ENCODE peak calls at places on chromosomes 5 and 9, in ten cellular contexts. S is HCT116, M is transverse colon, U is stomach, W is breast epithelium, J is spleen, V is HepG2, X is suprapubic skin, E is upper lobe of left lung, H is endothelial cell of umbilical vein. T is an unnamed sample.
A peak's percentile ranks its signal among the peaks of the same experiment; 100 is the strongest.

GRCh38 chr5:2203774-2204173 is 321.0 kb upstream of the IRX4 start:
- DNase-seq in W (no peak), H (no peak), U (no peak), V (no peak), X (no peak), M (no peak), E (no peak), J (no peak), S (no peak), T (no peak)

GRCh38 chr5:176356179-176356566 is 5.4 kb downstream of the KIAA1191 start:
- DNase-seq in V (no peak), H (no peak), W (no peak), J (no peak), X (no peak), U (no peak), S (no peak), M (no peak), E (no peak), T (no peak)

GRCh38 chr9:8552732-8553131 is 753.2 kb upstream of the DMAC1 start:
- DNase-seq in E (no peak), S (no peak), X (no peak), J (no peak), M (no peak), U (no peak), W (no peak), H (no peak), V (no peak), T (no peak)

GRCh38 chr5:10538789-10539684 is 24.8 kb upstream of the ANKRD33B start:
- DNase-seq in E (no peak), S (no peak), U (no peak), V (no peak), J (no peak), M (no peak), W (no peak), X (no peak), H (peak; percentile 39), T (no peak)

GRCh38 chr9:32581512-32582143 is 8.7 kb upstream of the NDUFB6 start:
- DNase-seq in H (peak; percentile 73), S (peak; percentile 71), U (no peak), X (no peak), M (no peak), J (no peak), W (no peak), V (peak; percentile 61), E (no peak), T (no peak)

GRCh38 chr5:160448886-160449285 is 27.2 kb downstream of the PTTG1 start:
- DNase-seq in W (no peak), H (no peak), M (no peak), S (no peak), J (no peak), X (no peak), E (no peak), V (no peak), U (no peak), T (no peak)

GRCh38 chr5:154254886-154255285 is 64.4 kb downstream of the GALNT10 start:
- DNase-seq in U (no peak), V (no peak), J (no peak), W (no peak), E (no peak), S (no peak), H (no peak), M (no peak), X (no peak), T (no peak)

GRCh38 chr5:120388016-120388781 is 75.9 kb upstream of the PRR16 start:
- DNase-seq in S (no peak), V (no peak), W (no peak), J (no peak), E (no peak), X (no peak), H (peak; percentile 57), M (no peak), U (no peak), T (no peak)

GRCh38 chr9:121744002-121744686 is 92.7 kb downstream of the DAB2IP start:
- DNase-seq in S (no peak), M (peak; percentile 75), X (no peak), H (peak; percentile 57), E (no peak), W (peak; percentile 85), J (peak; percentile 86), U (peak; percentile 73), V (peak; percentile 74), T (peak; percentile 84)

GRCh38 chr5:95927927-95928723 is 33.5 kb downstream of the ELL2 start:
- DNase-seq in E (no peak), S (no peak), M (no peak), W (no peak), V (no peak), J (no peak), X (no peak), H (no peak), U (no peak), T (no peak)

GRCh38 chr5:178769617-178770290 is 39.3 kb upstream of the ZNF354A start:
- DNase-seq in J (no peak), M (no peak), X (no peak), S (no peak), U (peak; percentile 15), V (no peak), E (no peak), W (no peak), H (no peak), T (peak; percentile 54)

GRCh38 chr5:168878121-168878520 is 299.0 kb upstream of the PANK3 start:
- DNase-seq in U (no peak), X (no peak), V (no peak), S (no peak), W (no peak), M (no peak), H (no peak), J (no peak), E (no peak), T (no peak)

GRCh38 chr9:92749934-92750315 is 14.7 kb downstream of the BICD2 start:
- DNase-seq in X (no peak), J (no peak), U (no peak), W (no peak), H (no peak), E (no peak), M (no peak), V (no peak), S (no peak), T (no peak)

GRCh38 chr5:56610093-56610698 is 205.2 kb upstream of the MAP3K1 start:
- DNase-seq in S (no peak), M (no peak), V (no peak), X (no peak), E (no peak), W (no peak), H (no peak), U (no peak), J (no peak), T (no peak)

GRCh38 chr9:133788045-133788818 is 50.1 kb upstream of the SARDH start:
- DNase-seq in X (no peak), U (no peak), W (no peak), J (no peak), V (no peak), E (peak; percentile 67), S (no peak), H (no peak), M (no peak), T (no peak)

GRCh38 chr9:133786371-133786753 is 48.2 kb upstream of the SARDH start:
- DNase-seq in X (no peak), H (no peak), J (peak; percentile 88), W (no peak), M (peak; percentile 22), V (no peak), E (peak; percentile 60), S (no peak), U (no peak), T (no peak)

GRCh38 chr9:133785753-133786370 is 47.7 kb upstream of the SARDH start:
- DNase-seq in H (no peak), J (no peak), X (no peak), M (no peak), U (no peak), E (no peak), W (no peak), S (no peak), V (no peak), T (no peak)

GRCh38 chr9:133787749-133788015 is 49.5 kb upstream of the SARDH start:
- DNase-seq in E (peak; percentile 87), U (peak; percentile 63), H (no peak), M (peak; percentile 77), J (peak; percentile 92), S (no peak), X (no peak), W (no peak), V (no peak), T (no peak)

GRCh38 chr9:133786936-133787748 is 49.0 kb upstream of the SARDH start:
- DNase-seq in E (peak; percentile 45), X (no peak), M (no peak), J (no peak), H (no peak), S (no peak), V (no peak), U (no peak), W (no peak), T (no peak)
- TF ChIP-seq POLR2A in E (no peak), X (no peak), M (no peak), J (no peak), H (no peak), S (no peak), V (no peak), U (no peak), W (no peak), T (no peak)

GRCh38 chr5:102498271-102499034 is at the start of gene SLCO6A1:
- DNase-seq in U (no peak), E (peak; percentile 58), M (no peak), H (no peak), X (peak; percentile 52), W (no peak), J (no peak), V (no peak), S (no peak), T (no peak)
- TF ChIP-seq POLR2AphosphoS5 in U (no peak), E (no peak), M (no peak), H (no peak), X (no peak), W (no peak), J (no peak), V (no peak), S (no peak), T (no peak)

DNA sequence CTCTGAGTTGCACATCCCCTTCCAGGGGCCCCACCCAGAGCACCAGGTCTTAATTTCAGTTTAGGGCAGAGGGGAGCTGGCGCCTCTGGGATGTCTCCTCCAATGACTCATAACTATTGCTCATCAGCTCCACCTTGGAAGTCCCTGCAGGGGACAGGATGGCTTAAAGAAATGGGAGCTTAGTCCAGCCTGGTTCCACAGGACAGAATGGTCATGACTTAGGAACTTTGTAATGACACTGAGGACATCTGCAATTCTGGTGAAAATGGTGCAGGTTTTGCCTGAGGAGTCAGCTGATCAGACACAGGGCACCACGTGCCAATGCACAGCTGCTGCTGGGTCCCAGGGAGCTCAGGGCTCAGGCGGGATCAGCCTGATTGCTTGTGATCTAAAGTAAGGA is 16.4 kb upstream of the PPP1R26 start:
- DNase-seq in S (peak; percentile 89), J (no peak), W (no peak), H (no peak), M (no peak), E (no peak), V (no peak), U (no peak), X (no peak), T (no peak)
- H3K4me1 ChIP-seq in S (peaks cover 38% of the 10 kb centered on the region), J (no peaks in the 10 kb centered on the region), W (no peaks in the 10 kb centered on the region), H (no peaks in the 10 kb centered on the region), M (no peaks in the 10 kb centered on the region), E (no peaks in the 10 kb centered on the region), V (no peaks in the 10 kb centered on the region), U (peaks cover under 1% of the 10 kb centered on the region), X (no peaks in the 10 kb centered on the region), T (no peaks in the 10 kb centered on the region)

DNA sequence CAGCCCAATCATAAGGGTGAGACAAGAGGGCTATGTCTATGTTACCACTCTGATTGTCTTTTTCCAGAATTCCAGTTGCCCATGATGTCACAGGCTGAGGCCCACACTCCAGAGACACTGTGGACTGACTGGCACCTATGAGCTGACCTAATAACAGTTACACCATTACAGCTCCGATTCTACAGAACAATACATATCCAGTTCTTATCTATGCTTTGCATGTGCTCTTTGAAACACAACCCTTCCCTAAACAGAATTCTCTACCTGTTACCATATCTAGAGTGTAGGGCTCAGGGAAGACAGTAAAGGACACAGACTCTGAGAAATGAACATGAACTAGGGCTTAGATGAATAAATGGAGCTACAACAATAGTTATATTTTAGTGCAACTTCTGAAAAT is 45.7 kb upstream of the ALDOB start:
- DNase-seq in X (no peak), J (no peak), M (no peak), V (no peak), H (no peak), S (no peak), W (no peak), E (no peak), U (no peak), T (no peak)
- TF ChIP-seq POLR2A in X (no peak), J (no peak), M (no peak), V (no peak), H (no peak), S (no peak), W (no peak), E (no peak), U (no peak), T (no peak)